ENCODE peak calls at places on chromosomes 1 and 21, in eight cellular contexts. V is left lung, X is sigmoid colon, R is GM23338, S is heart left ventricle, F is lung, L is hepatocyte, T is stomach. P is an unnamed sample. For H3K36me3, the result is how much of the 10 kb centered on the place peaks cover.

GRCh38 chr1:221503268-221503667 is 238.6 kb downstream of the DUSP10 start:
- DNase-seq in V (no peak), X (no peak), S (no peak), F (no peak), L (no peak), T (no peak), R (no peak), P (no peak)

GRCh38 chr1:16968372-16968771 is 12.0 kb downstream of the MFAP2 start:
- DNase-seq in F (no peak), L (no peak), T (no peak), V (no peak), R (no peak), S (no peak), X (no peak), P (no peak)

GRCh38 chr1:171727778-171728177 is 14.1 kb downstream of the VAMP4 start:
- DNase-seq in F (no peak), R (no peak), V (no peak), S (no peak), L (no peak), T (no peak), X (no peak), P (no peak)

GRCh38 chr1:245310605-245311531 is 156.1 kb downstream of the KIF26B start:
- DNase-seq in V (peak), R (peak), X (no peak), T (no peak), S (no peak), F (no peak), L (peak), P (no peak)

GRCh38 chr1:209657140-209657879 is 5.1 kb upstream of the LAMB3 start:
- DNase-seq in S (no peak), X (no peak), F (no peak), R (no peak), T (no peak), L (no peak), V (no peak), P (no peak)

GRCh38 chr21:8993284-8993942 is 1528.0 kb upstream of the TPTE start:
- DNase-seq in V (no peak), X (no peak), L (no peak), R (peak), T (no peak), S (no peak), F (no peak), P (no peak)

GRCh38 chr1:240803151-240803550 is 191.2 kb upstream of the GREM2 start:
- DNase-seq in T (no peak), F (no peak), S (no peak), X (no peak), R (no peak), V (no peak), L (no peak), P (no peak)

GRCh38 chr1:6734579-6735397 is 33.2 kb upstream of the DNAJC11 start:
- DNase-seq in S (no peak), X (no peak), V (no peak), F (no peak), T (no peak), L (no peak), R (no peak), P (no peak)

GRCh38 chr1:117061986-117062415 is 1.9 kb downstream of the TTF2 start:
- DNase-seq in L (peak), V (no peak), F (no peak), X (no peak), T (no peak), S (no peak), R (no peak), P (no peak)

GRCh38 chr1:15908597-15908996 is 61.1 kb downstream of the SPEN start:
- DNase-seq in X (no peak), R (no peak), L (no peak), T (no peak), F (no peak), V (no peak), S (no peak), P (no peak)

GRCh38 chr21:14754682-14755081 is 208.6 kb upstream of the SAMSN1 start:
- DNase-seq in R (no peak), V (no peak), F (no peak), X (no peak), L (no peak), S (no peak), T (no peak), P (no peak)

GRCh38 chr1:19344372-19344810 is 32.3 kb downstream of the SLC66A1 start:
- DNase-seq in T (peak), L (peak), V (no peak), R (peak), S (peak), X (peak), F (no peak), P (peak)

GRCh38 chr1:212651521-212651920 is 43.0 kb downstream of the ATF3 start:
- DNase-seq in S (no peak), L (no peak), R (no peak), F (no peak), V (no peak), T (no peak), X (no peak), P (no peak)

GRCh38 chr1:67536957-67537646 is 106.9 kb upstream of the SERBP1 start:
- DNase-seq in X (no peak), S (no peak), T (no peak), R (no peak), F (no peak), L (no peak), V (no peak), P (no peak)

GRCh38 chr1:232675898-232676297 is 46.0 kb upstream of the SIPA1L2 start:
- DNase-seq in T (no peak), V (no peak), R (no peak), X (no peak), F (no peak), S (no peak), L (no peak), P (no peak)

GRCh38 chr1:30697571-30697970 is 25.8 kb downstream of the MATN1 start:
- DNase-seq in S (no peak), F (no peak), X (peak), R (no peak), L (no peak), V (peak), T (no peak), P (no peak)

GRCh38 chr1:54365020-54365797 is 41.0 kb downstream of the SSBP3 start:
- DNase-seq in X (no peak), S (no peak), T (no peak), V (no peak), L (no peak), F (no peak), R (no peak), P (no peak)

GRCh38 chr1:244207042-244207934 is 156.2 kb downstream of the ZBTB18 start:
- DNase-seq in F (no peak), L (no peak), X (no peak), T (no peak), S (no peak), R (no peak), V (no peak), P (no peak)

GRCh38 chr1:20507248-20507563 is 745 bp downstream of the MUL1 start:
- DNase-seq in S (no peak), F (no peak), L (no peak), V (no peak), R (no peak), T (no peak), X (no peak), P (no peak)

GRCh38 chr1:55747285-55747890 is 532.2 kb upstream of the USP24 start:
- DNase-seq in S (peak), L (no peak), X (no peak), F (no peak), V (no peak), T (no peak), R (no peak), P (no peak)

GRCh38 chr1:80217377-80217986 is 1211.0 kb upstream of the ADGRL4 start:
- DNase-seq in X (no peak), L (peak), R (peak), V (no peak), T (no peak), S (no peak), F (no peak), P (no peak)

GRCh38 chr1:222892137-222892763 is 77.4 kb downstream of the DISP1 start:
- DNase-seq in R (no peak), T (no peak), X (no peak), F (no peak), V (no peak), L (peak), S (no peak), P (no peak)

GRCh38 chr1:65509912-65510680 is 89.6 kb downstream of the LEPR start:
- DNase-seq in V (no peak), L (no peak), T (no peak), R (no peak), X (no peak), S (no peak), F (no peak), P (no peak)

GRCh38 chr1:87024936-87025537 is 110.6 kb downstream of the HS2ST1 start:
- DNase-seq in R (peak), X (no peak), T (no peak), S (no peak), V (no peak), L (peak), F (no peak), P (peak)

GRCh38 chr1:228459091-228459993 is 27.8 kb upstream of the RNF187 start:
- DNase-seq in V (peak), X (peak), L (peak), F (peak), S (peak), T (peak), R (peak), P (peak)

GRCh38 chr21:45895778-45896370 is 85.7 kb upstream of the COL6A1 start:
- DNase-seq in F (no peak), V (no peak), R (no peak), S (no peak), L (no peak), T (no peak), X (no peak), P (peak)

GRCh38 chr1:21933397-21934248 is 3.5 kb downstream of the HSPG2 start:
- DNase-seq in R (peak), T (peak), L (peak), F (peak), S (peak), X (peak), V (peak), P (no peak)

GRCh38 chr1:85656256-85656655 is 52.0 kb downstream of the ZNHIT6 start:
- DNase-seq in X (no peak), S (no peak), L (no peak), F (no peak), T (no peak), R (no peak), V (no peak), P (no peak)

GRCh38 chr1:24152631-24153494 is 9.9 kb upstream of the IL22RA1 start:
- DNase-seq in R (no peak), S (no peak), T (no peak), F (no peak), X (no peak), L (no peak), V (no peak), P (no peak)

GRCh38 chr1:160410412-160411005 is 10.1 kb downstream of the VANGL2 start:
- DNase-seq in V (no peak), X (no peak), T (no peak), R (peak), F (no peak), L (peak), S (no peak), P (no peak)

GRCh38 chr1:67723620-67724019 is 38.6 kb downstream of the GADD45A start:
- DNase-seq in V (no peak), S (no peak), R (no peak), X (no peak), T (no peak), L (no peak), F (no peak), P (no peak)

GRCh38 chr1:117120774-117121588 is 568 bp downstream of the TRIM45 start:
- DNase-seq in X (no peak), R (peak), V (no peak), F (no peak), L (peak), S (no peak), T (no peak), P (peak)

GRCh38 chr1:214838351-214838750 is 235.4 kb downstream of the CENPF start:
- DNase-seq in L (no peak), X (no peak), S (no peak), V (no peak), R (no peak), T (no peak), F (no peak), P (no peak)

GRCh38 chr21:44425895-44426662 is 29.2 kb upstream of the LRRC3 start:
- DNase-seq in R (no peak), L (no peak), X (peak), S (no peak), T (no peak), F (no peak), V (peak), P (no peak)

GRCh38 chr1:198096390-198096789 is 60.4 kb upstream of the NEK7 start:
- DNase-seq in V (no peak), R (peak), S (no peak), T (no peak), X (no peak), F (no peak), L (no peak), P (no peak)

GRCh38 chr1:109396513-109396839 is 1.2 kb downstream of the SORT1 start:
- DNase-seq in F (no peak), T (no peak), V (no peak), X (no peak), R (no peak), S (no peak), L (no peak), P (no peak)
- H3K4me3 ChIP-seq in F (peak), T (peak), V (peak), X (peak), R (peak), S (peak), L (peak), P (peak)

GRCh38 chr21:31688603-31689368 is 29.3 kb downstream of the SOD1 start:
- DNase-seq in L (no peak), T (no peak), V (no peak), F (no peak), S (no peak), R (no peak), X (no peak), P (no peak)

GRCh38 chr21:31687108-31687507 is 27.6 kb downstream of the SOD1 start:
- DNase-seq in T (no peak), F (no peak), R (no peak), X (no peak), S (no peak), L (no peak), V (no peak), P (no peak)

GRCh38 chr21:31684918-31685317 is 25.4 kb downstream of the SOD1 start:
- DNase-seq in R (no peak), X (no peak), L (no peak), V (no peak), T (no peak), S (no peak), F (no peak), P (no peak)

GRCh38 chr21:31683029-31683428 is 23.5 kb downstream of the SOD1 start:
- DNase-seq in T (no peak), V (no peak), S (no peak), X (no peak), R (no peak), F (no peak), L (no peak), P (no peak)

GRCh38 chr21:31686272-31686913 is 26.9 kb downstream of the SOD1 start:
- DNase-seq in X (no peak), V (no peak), F (no peak), L (no peak), S (no peak), T (no peak), R (no peak), P (no peak)
- H3K36me3 ChIP-seq in X (under half), V (under half), F (under half), L (under half), S (under half), T (half or more), R (half or more), P (under half)

GRCh38 chr1:59100975-59101374 is 195.9 kb upstream of the FGGY start:
- DNase-seq in S (no peak), X (no peak), F (no peak), R (no peak), T (no peak), V (no peak), L (no peak), P (no peak)
- TF ChIP-seq CTCF in S (no peak), X (no peak), F (no peak), R (no peak), T (no peak), V (no peak), L (no peak), P (no peak)

DNA sequence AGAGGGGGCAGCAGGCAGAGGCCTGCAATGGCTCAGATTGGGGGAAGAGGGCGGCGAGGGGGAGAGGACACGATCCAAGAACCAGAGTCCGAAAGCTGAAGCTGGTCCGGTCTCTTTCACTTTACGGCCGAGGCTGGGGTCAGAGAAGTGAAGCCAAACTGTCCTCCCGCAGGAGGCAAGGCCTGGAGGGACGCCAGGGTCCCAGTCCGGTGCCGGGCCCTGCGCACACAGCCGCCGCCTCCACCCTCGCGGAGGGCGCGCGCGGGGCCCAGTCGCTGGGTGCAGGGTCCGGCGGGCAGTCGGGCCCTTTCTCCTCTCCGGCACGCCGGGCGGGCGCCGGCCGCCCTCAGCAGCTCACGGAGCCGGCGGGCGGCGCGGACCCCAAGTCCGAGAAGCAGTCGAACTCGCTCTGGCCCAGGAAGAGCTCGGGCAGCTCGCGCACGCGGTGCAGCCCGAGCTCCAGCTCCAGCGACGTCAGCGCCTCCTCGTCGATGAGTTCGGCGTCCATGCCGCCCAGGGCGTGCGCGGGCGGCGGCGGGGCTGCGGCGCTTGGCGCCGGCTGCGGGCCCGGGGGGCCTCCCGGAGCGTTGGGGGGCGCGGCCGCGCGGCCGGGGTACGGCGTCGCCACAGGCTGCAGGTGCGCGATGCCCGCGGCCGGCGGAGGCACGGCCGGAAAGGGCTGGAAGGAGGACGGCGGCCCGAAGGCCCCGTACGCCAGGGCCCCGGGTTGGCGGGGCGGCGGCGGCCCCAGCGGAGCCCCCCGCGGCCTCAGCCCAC is 748 bp downstream of the CITED4 start:
- DNase-seq in R (peak), S (peak), T (peak), X (peak), V (peak), L (peak), F (no peak), P (peak)
- H3K4me3 ChIP-seq in R (peak), S (peak), T (peak), X (peak), V (peak), L (peak), F (peak), P (peak)